ENCODE peak calls at places on chromosomes 11 and 22, in six cellular contexts. H is IMR-90, O is mesendoderm, V is mesenchymal stem cell, Q is H9, Y is H1. S is an unnamed sample.

GRCh38 chr11:63917685-63918523 is 940 bp upstream of the RCOR2 start:
- DNase-seq in H (no peak), O (peak), V (peak), Q (peak), Y (no peak), S (peak)

GRCh38 chr11:61659413-61660196 is 20.6 kb upstream of the DAGLA start:
- DNase-seq in H (no peak), O (peak), V (no peak), Q (no peak), Y (no peak), S (no peak)

GRCh38 chr11:73654482-73655021 is 8.2 kb downstream of the PLEKHB1 start:
- DNase-seq in H (no peak), O (no peak), V (no peak), Q (no peak), Y (no peak), S (no peak)

GRCh38 chr11:71068963-71069362 is 183.4 kb downstream of the SHANK2 start:
- DNase-seq in H (no peak), O (no peak), V (no peak), Q (no peak), Y (no peak), S (no peak)

GRCh38 chr11:113022267-113022666 is 61.0 kb downstream of the NCAM1 start:
- DNase-seq in H (no peak), O (no peak), V (peak), Q (no peak), Y (no peak), S (no peak)

GRCh38 chr22:25700996-25701815 is 40.8 kb upstream of the MYO18B start:
- DNase-seq in H (peak), O (no peak), V (no peak), Q (no peak), Y (no peak), S (no peak)

GRCh38 chr11:68436985-68437926 is 23.3 kb upstream of the PPP6R3 start:
- DNase-seq in H (peak), O (peak), V (peak), Q (no peak), Y (no peak), S (no peak)

GRCh38 chr22:36017661-36018091 is 10.9 kb downstream of the RBFOX2 start:
- DNase-seq in H (no peak), O (peak), V (no peak), Q (no peak), Y (no peak), S (no peak)

GRCh38 chr22:29167032-29167911 is 38.4 kb upstream of the EMID1 start:
- DNase-seq in H (no peak), O (no peak), V (no peak), Q (no peak), Y (no peak), S (no peak)

GRCh38 chr11:64850979-64851567 is 6.6 kb upstream of the CDC42BPG start:
- DNase-seq in H (no peak), O (no peak), V (peak), Q (peak), Y (no peak), S (no peak)

GRCh38 chr22:29030618-29031235 is 30.9 kb downstream of the C22orf31 start:
- DNase-seq in H (peak), O (peak), V (peak), Q (peak), Y (no peak), S (peak)

GRCh38 chr11:299081-299891 is at the start of gene IFITM5:
- DNase-seq in H (no peak), O (no peak), V (no peak), Q (no peak), Y (no peak), S (no peak)

GRCh38 chr11:126284829-126285228 is 1.9 kb downstream of the TIRAP start:
- DNase-seq in H (peak), O (no peak), V (peak), Q (no peak), Y (no peak), S (no peak)

GRCh38 chr22:24408630-24409029 is 18.8 kb upstream of the ADORA2A start:
- DNase-seq in H (no peak), O (no peak), V (no peak), Q (no peak), Y (no peak), S (no peak)

GRCh38 chr22:48104786-48105185 is 1342.3 kb downstream of the TBC1D22A start:
- DNase-seq in H (no peak), O (no peak), V (no peak), Q (no peak), Y (no peak), S (no peak)

GRCh38 chr11:35629914-35630313 is 11.7 kb downstream of the FJX1 start:
- DNase-seq in H (peak), O (peak), V (peak), Q (no peak), Y (no peak), S (no peak)

GRCh38 chr11:77069969-77070582 is 3.3 kb downstream of the CAPN5 start:
- DNase-seq in H (no peak), O (no peak), V (no peak), Q (peak), Y (no peak), S (no peak)

GRCh38 chr11:6646040-6646439 is 9.6 kb downstream of the DCHS1 start:
- DNase-seq in H (peak), O (no peak), V (peak), Q (no peak), Y (no peak), S (no peak)

GRCh38 chr11:59669611-59670009 is 773 bp upstream of the PATL1 start:
- DNase-seq in H (peak), O (peak), V (peak), Q (no peak), Y (no peak), S (no peak)

GRCh38 chr11:281486-282161 is 3.4 kb downstream of the NLRP6 start:
- DNase-seq in H (no peak), O (no peak), V (no peak), Q (no peak), Y (no peak), S (no peak)

GRCh38 chr11:45654741-45655283 is 10.6 kb downstream of the CHST1 start:
- DNase-seq in H (no peak), O (no peak), V (no peak), Q (no peak), Y (no peak), S (no peak)

GRCh38 chr11:910044-910588 is 494 bp downstream of the CHID1 start:
- DNase-seq in H (no peak), O (no peak), V (no peak), Q (no peak), Y (no peak), S (no peak)

GRCh38 chr22:46070722-46071450 is 79.4 kb upstream of the PPARA start:
- DNase-seq in H (peak), O (peak), V (peak), Q (peak), Y (no peak), S (no peak)

GRCh38 chr11:71420455-71421241 is 27.5 kb downstream of the DHCR7 start:
- DNase-seq in H (peak), O (peak), V (peak), Q (peak), Y (peak), S (peak)

GRCh38 chr22:43150731-43151206 is 590 bp upstream of the TSPO start:
- DNase-seq in H (no peak), O (no peak), V (no peak), Q (peak), Y (no peak), S (no peak)

GRCh38 chr11:47616726-47617416 is 22.7 kb upstream of the C1QTNF4 start:
- DNase-seq in H (peak), O (peak), V (peak), Q (peak), Y (no peak), S (no peak)

GRCh38 chr11:68306636-68307035 is 5.8 kb upstream of the LRP5 start:
- DNase-seq in H (no peak), O (no peak), V (no peak), Q (no peak), Y (no peak), S (no peak)

GRCh38 chr11:134224710-134225662 is 515 bp downstream of the VPS26B start:
- DNase-seq in H (peak), O (peak), V (peak), Q (peak), Y (no peak), S (peak)

DNA sequence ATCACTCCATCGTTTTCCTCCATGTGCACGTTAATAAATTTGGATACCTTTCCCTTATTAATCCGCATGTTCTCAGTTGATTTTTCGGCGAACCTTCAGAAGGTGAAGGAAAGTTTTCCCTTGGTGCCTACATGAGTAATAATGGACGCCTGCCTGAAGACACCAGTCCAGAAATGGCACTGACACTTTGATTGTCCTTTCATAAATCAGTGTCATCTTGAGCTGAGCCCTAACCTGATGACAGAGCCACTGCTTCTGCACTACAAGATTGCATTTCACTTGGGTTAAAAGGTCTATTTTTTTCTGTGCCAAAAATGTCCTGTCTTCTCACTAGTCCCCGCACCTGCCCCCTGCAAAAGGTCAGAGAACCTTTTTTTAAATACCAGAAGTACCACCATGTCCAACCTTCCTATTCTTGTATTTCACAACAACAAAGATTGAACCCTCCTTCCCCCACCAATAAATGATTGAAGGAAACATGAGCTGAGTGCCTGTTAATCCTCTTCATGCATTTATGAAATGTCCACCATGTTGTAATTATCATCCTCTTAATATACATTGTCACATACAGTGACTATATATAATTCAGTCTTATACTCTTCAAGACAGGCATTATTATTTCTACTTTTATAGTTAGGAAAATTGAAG is 219.9 kb upstream of the UBASH3B start:
- DNase-seq in H (no peak), O (no peak), V (no peak), Q (no peak), Y (no peak), S (no peak)
- H2AK5ac ChIP-seq in H (no peak), O (no peak), V (no peak), Q (no peak), Y (no peak), S (no peak)

DNA sequence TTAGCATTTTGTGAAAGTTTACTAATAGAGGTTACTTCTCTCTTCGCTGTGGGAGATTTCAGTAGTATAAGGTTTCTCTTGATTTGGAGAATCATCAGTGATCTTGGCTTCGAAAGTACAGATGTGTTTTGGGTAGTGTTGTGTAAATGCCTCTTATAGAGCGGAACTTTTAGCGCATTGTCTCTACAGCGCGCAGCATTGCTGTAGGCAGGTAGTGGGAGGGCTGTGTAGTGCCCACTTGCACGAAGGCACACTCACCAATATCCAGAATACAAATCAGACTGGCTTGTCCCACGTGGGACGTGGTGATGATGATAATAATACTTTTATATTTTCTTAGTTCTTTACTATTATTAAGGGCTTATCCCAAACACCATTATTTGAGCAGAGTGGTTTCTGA is 51.4 kb downstream of the FAM83F start:
- DNase-seq in H (no peak), O (no peak), V (no peak), Q (no peak), Y (no peak), S (no peak)
- H3K27ac ChIP-seq in H (no peak), O (no peak), V (no peak), Q (no peak), Y (no peak), S (no peak)

DNA sequence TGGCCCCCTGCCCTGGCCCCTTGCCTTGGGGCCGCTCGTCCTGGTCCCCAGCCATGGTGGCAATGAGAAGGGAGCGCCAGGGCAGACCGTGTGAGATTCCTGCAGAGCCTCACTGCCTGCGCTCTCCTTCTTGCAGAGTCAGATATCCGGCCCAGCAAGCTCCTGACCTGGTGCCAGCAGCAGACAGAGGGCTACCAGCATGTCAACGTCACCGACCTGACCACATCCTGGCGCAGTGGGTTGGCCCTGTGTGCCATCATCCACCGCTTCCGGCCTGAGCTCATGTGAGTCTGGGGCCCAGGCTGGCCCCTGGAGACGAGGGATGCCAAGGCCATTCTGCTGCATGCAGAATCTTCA is 114.1 kb downstream of the MICAL2 start:
- DNase-seq in H (peak), O (no peak), V (no peak), Q (no peak), Y (no peak), S (no peak)
- H3K18ac ChIP-seq in H (peak), O (no peak), V (no peak), Q (no peak), Y (no peak), S (peak)

GRCh38 chr11:2751523-2752203 is 51.9 kb upstream of the KCNQ1OT1 start:
- DNase-seq in H (no peak), O (no peak), V (no peak), Q (no peak), Y (no peak), S (no peak)
- H2AK5ac ChIP-seq in H (no peak), O (no peak), V (peak), Q (no peak), Y (no peak), S (peak)

DNA sequence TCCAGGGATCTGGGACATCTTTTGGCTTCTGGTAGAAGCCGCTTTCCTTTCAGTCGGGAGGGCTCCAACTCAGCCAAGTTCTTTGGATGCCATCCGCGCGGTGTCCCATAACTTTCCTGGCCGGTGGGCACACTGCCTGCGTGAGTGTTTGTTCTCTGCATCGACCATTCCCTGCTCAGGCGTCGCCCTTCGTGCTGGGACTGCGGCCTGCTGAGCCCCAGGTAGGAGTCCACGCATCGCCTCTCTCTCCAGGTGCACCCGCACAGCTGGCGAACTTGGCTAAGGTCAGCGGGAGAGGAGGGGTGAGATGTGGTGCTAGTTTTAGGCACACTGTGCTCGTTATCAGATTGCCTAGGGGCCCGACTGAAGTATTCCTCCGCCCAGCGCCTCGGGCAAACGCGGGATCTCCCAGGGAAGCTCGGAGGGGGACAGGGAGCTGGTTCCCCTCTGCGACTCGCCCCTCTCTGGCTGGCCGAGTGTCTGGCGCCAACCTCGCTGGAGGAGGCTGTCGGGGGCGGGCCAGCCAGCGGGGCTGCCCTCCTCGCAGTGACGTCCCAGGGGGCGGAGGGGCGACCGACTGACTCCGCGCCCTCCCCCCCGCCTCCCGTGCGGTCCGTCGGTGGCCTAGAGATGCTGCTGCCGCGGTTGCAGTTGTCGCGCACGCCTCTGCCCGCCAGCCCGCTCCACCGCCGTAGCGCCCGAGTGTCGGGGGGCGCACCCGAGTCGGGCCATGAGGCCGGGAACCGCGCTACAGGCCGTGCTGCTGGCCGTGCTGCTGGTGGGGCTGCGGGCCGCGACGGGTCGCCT is at the start of gene LAYN:
- DNase-seq in H (peak), O (peak), V (peak), Q (peak), Y (no peak), S (peak)
- H3K27ac ChIP-seq in H (peak), O (no peak), V (peak), Q (no peak), Y (no peak), S (no peak)

GRCh38 chr22:18075101-18075730 is 2.6 kb upstream of the PEX26 start:
- DNase-seq in H (no peak), O (no peak), V (no peak), Q (no peak), Y (no peak), S (no peak)
- H3K18ac ChIP-seq in H (no peak), O (no peak), V (no peak), Q (no peak), Y (no peak), S (no peak)

DNA sequence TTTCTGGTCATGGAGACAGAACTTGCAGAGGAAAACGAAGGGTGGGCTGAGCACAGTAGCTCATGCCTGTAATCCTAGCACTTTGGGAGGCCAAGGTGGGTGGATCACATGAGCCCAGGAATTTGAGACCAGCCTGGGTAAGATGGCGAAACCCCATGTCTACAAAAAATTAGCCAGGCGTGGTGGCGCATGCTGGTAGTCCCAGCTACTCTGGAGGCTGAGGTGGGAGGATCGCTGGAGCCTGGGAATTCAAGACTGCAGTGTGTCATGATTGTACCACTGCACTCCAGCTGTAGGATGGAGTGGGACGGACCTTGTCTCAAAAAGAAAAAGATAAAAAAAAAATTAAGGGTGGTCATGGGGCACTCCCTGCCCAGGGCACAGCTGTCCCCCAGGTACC is 5.9 kb downstream of the SERPINH1 start:
- DNase-seq in H (no peak), O (no peak), V (no peak), Q (no peak), Y (no peak), S (no peak)
- H2AK5ac ChIP-seq in H (no peak), O (no peak), V (no peak), Q (no peak), Y (no peak), S (no peak)

DNA sequence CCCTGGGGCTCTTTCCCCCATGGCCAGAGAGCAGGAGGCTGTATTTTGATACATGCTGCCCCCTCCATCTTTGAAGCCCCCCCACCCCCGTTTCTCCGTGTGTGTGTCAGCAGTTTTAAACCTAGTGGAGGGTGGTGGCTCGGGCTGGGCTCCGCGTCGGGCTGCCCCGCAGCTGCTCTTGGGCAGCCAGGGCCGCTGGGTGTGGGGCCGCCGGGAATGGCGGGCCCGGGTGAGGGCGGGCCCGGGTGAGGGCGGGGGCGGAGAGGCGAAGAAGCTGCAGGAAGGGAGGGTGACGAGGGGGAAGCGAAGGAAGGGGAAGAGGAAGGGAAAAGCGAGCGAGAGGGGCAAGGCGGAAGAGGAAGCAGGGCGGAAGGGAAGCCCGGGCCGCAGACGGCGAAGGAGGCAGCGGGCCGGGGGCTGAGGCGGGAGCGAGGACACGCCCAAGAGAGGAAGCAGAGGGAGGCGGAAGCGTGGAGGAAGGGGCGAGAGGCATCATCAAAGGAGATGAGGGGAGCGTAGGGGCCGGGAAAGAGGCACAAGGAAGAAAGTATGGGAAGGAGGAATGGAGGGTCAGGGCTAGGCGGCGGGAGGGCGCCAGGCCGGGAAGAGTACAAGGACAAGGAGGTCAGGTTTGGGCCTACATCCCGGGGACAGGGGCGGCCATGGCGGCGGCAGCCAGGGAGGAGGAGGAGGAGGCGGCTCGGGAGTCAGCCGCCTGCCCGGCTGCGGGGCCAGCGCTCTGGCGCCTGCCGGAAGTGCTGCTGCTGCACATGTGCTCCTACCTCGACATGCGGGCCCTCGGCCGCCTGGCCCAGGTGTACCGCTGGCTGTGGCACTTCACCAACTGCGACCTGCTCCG is 82.4 kb downstream of the BCR start:
- DNase-seq in H (no peak), O (no peak), V (no peak), Q (peak), Y (no peak), S (no peak)
- H3K27ac ChIP-seq in H (no peak), O (no peak), V (no peak), Q (no peak), Y (no peak), S (no peak)